ENCODE peak calls at places on chromosomes 13 and 19, in nine cellular contexts. S, X, E, J, F, Q, K, N and P are unnamed samples.

GRCh38 chr13:95533545-95534135 is 18.9 kb upstream of the CLDN10 start:
- DNase-seq in S (peak), X (peak), E (no peak), J (no peak), F (no peak), Q (no peak), K (no peak), N (no peak), P (no peak)

GRCh38 chr19:56105090-56105701 is 15.9 kb downstream of the ZNF787 start:
- DNase-seq in S (peak), X (peak), E (peak), J (peak), F (no peak), Q (peak), K (no peak), N (peak), P (peak)

GRCh38 chr19:6476155-6476895 is 5.3 kb downstream of the DENND1C start:
- DNase-seq in S (peak), X (peak), E (peak), J (peak), F (peak), Q (no peak), K (no peak), N (peak), P (peak)

GRCh38 chr19:47507031-47507430 is 7.8 kb downstream of the NAPA start:
- DNase-seq in S (no peak), X (no peak), E (no peak), J (no peak), F (no peak), Q (no peak), K (no peak), N (no peak), P (no peak)

GRCh38 chr13:33072282-33072681 is 56.1 kb downstream of the KL start:
- DNase-seq in S (no peak), X (no peak), E (no peak), J (peak), F (no peak), Q (no peak), K (no peak), N (peak), P (no peak)

GRCh38 chr19:28027116-28027515 is 1185.8 kb downstream of the UQCRFS1 start:
- DNase-seq in S (no peak), X (no peak), E (peak), J (peak), F (no peak), Q (no peak), K (no peak), N (no peak), P (no peak)

GRCh38 chr13:50801087-50801931 is 42.2 kb downstream of the DLEU7 start:
- DNase-seq in S (peak), X (peak), E (peak), J (peak), F (peak), Q (no peak), K (peak), N (peak), P (peak)

GRCh38 chr19:18282021-18282787 is 782 bp upstream of the JUND start:
- DNase-seq in S (no peak), X (peak), E (no peak), J (no peak), F (peak), Q (no peak), K (no peak), N (no peak), P (peak)

GRCh38 chr19:1357695-1358094 is 26.0 kb upstream of the NDUFS7 start:
- DNase-seq in S (peak), X (no peak), E (no peak), J (no peak), F (no peak), Q (no peak), K (no peak), N (no peak), P (no peak)

GRCh38 chr13:110499621-110500281 is 61.8 kb downstream of the RAB20 start:
- DNase-seq in S (no peak), X (no peak), E (peak), J (peak), F (no peak), Q (no peak), K (peak), N (no peak), P (no peak)

GRCh38 chr19:38401148-38401547 is 1.7 kb upstream of the FAM98C start:
- DNase-seq in S (no peak), X (no peak), E (peak), J (peak), F (no peak), Q (no peak), K (no peak), N (peak), P (no peak)

GRCh38 chr13:104984296-104984818 is 1551.1 kb downstream of the EFNB2 start:
- DNase-seq in S (no peak), X (no peak), E (peak), J (no peak), F (peak), Q (peak), K (no peak), N (peak), P (peak)

GRCh38 chr13:32060319-32060924 is 28.8 kb downstream of the FRY start:
- DNase-seq in S (peak), X (no peak), E (no peak), J (no peak), F (peak), Q (no peak), K (no peak), N (peak), P (no peak)

GRCh38 chr19:14554382-14554812 is 17.5 kb downstream of the NDUFB7 start:
- DNase-seq in S (no peak), X (peak), E (no peak), J (no peak), F (no peak), Q (no peak), K (no peak), N (no peak), P (no peak)

GRCh38 chr13:66513728-66514127 is 716.4 kb downstream of the PCDH9 start:
- DNase-seq in S (no peak), X (no peak), E (peak), J (no peak), F (no peak), Q (no peak), K (no peak), N (peak), P (no peak)

GRCh38 chr13:99129050-99129449 is 71.6 kb upstream of the UBAC2 start:
- DNase-seq in S (no peak), X (no peak), E (no peak), J (no peak), F (no peak), Q (no peak), K (no peak), N (no peak), P (no peak)

GRCh38 chr19:46339491-46339890 is 7.4 kb upstream of the PPP5C start:
- DNase-seq in S (no peak), X (no peak), E (no peak), J (no peak), F (no peak), Q (no peak), K (no peak), N (no peak), P (no peak)

GRCh38 chr19:43380771-43381386 is 27.4 kb downstream of the CD177 start:
- DNase-seq in S (no peak), X (no peak), E (no peak), J (no peak), F (no peak), Q (no peak), K (no peak), N (no peak), P (no peak)

GRCh38 chr13:22062478-22063205 is 391.8 kb downstream of the FGF9 start:
- DNase-seq in S (no peak), X (no peak), E (no peak), J (no peak), F (no peak), Q (no peak), K (no peak), N (no peak), P (peak)

GRCh38 chr19:2782357-2782935 is 627 bp downstream of the SGTA start:
- DNase-seq in S (no peak), X (no peak), E (no peak), J (no peak), F (peak), Q (no peak), K (no peak), N (peak), P (peak)

GRCh38 chr19:54462713-54463530 is 656 bp downstream of the LENG9 start:
- DNase-seq in S (peak), X (peak), E (peak), J (peak), F (peak), Q (peak), K (no peak), N (peak), P (peak)

GRCh38 chr19:27975419-27976005 is 1237.4 kb downstream of the UQCRFS1 start:
- DNase-seq in S (no peak), X (no peak), E (no peak), J (no peak), F (no peak), Q (no peak), K (no peak), N (no peak), P (no peak)

GRCh38 chr19:12380444-12380737 is 14.9 kb upstream of the ZNF442 start:
- DNase-seq in S (no peak), X (no peak), E (no peak), J (no peak), F (no peak), Q (no peak), K (no peak), N (no peak), P (no peak)

GRCh38 chr19:48728882-48729645 is 9.5 kb upstream of the MAMSTR start:
- DNase-seq in S (peak), X (no peak), E (no peak), J (peak), F (no peak), Q (no peak), K (no peak), N (peak), P (no peak)

GRCh38 chr13:26425439-26426358 is 131.8 kb upstream of the WASF3 start:
- DNase-seq in S (no peak), X (peak), E (peak), J (no peak), F (no peak), Q (no peak), K (no peak), N (no peak), P (no peak)

GRCh38 chr19:2328401-2329161 is at the start of the genes LSM7 and SPPL2B:
- DNase-seq in S (peak), X (peak), E (peak), J (peak), F (peak), Q (peak), K (no peak), N (peak), P (peak)

GRCh38 chr13:97274782-97275252 is 52.7 kb downstream of the MBNL2 start:
- DNase-seq in S (no peak), X (no peak), E (peak), J (peak), F (no peak), Q (no peak), K (no peak), N (peak), P (no peak)

GRCh38 chr13:52599037-52599852 is 43.0 kb upstream of the HNRNPA1L2 start:
- DNase-seq in S (no peak), X (no peak), E (peak), J (peak), F (no peak), Q (no peak), K (no peak), N (peak), P (no peak)

GRCh38 chr19:30268601-30269000 is 103.6 kb upstream of the ZNF536 start:
- DNase-seq in S (no peak), X (no peak), E (no peak), J (no peak), F (no peak), Q (no peak), K (no peak), N (no peak), P (no peak)

GRCh38 chr13:48594080-48594815 is 59.5 kb upstream of the CYSLTR2 start:
- DNase-seq in S (peak), X (no peak), E (no peak), J (no peak), F (no peak), Q (no peak), K (no peak), N (no peak), P (no peak)

GRCh38 chr19:54245936-54246335 is 3.3 kb upstream of the LILRA6 start:
- DNase-seq in S (peak), X (no peak), E (no peak), J (no peak), F (no peak), Q (no peak), K (no peak), N (no peak), P (no peak)

GRCh38 chr19:38385057-38385803 is 2.6 kb downstream of the GGN start:
- DNase-seq in S (no peak), X (no peak), E (no peak), J (no peak), F (no peak), Q (no peak), K (no peak), N (no peak), P (no peak)

GRCh38 chr19:37492213-37492612 is 14.5 kb upstream of the ZNF793 start:
- DNase-seq in S (no peak), X (no peak), E (no peak), J (no peak), F (no peak), Q (no peak), K (no peak), N (no peak), P (no peak)

GRCh38 chr19:13056052-13056660 is 46.5 kb downstream of the LYL1 start:
- DNase-seq in S (peak), X (peak), E (peak), J (peak), F (no peak), Q (no peak), K (peak), N (peak), P (no peak)

GRCh38 chr13:61148211-61148610 is 267.4 kb downstream of the PCDH20 start:
- DNase-seq in S (no peak), X (no peak), E (no peak), J (no peak), F (no peak), Q (no peak), K (no peak), N (no peak), P (no peak)
- TF ChIP-seq CTCF in S (no peak), X (no peak), E (no peak), J (no peak), F (no peak), Q (no peak), K (no peak), N (no peak), P (no peak)

GRCh38 chr19:16659832-16660708 is at the start of gene SMIM7:
- DNase-seq in S (peak), X (peak), E (peak), J (peak), F (peak), Q (peak), K (peak), N (peak), P (peak)
- TF ChIP-seq CTCF in S (no peak), X (no peak), E (no peak), J (no peak), F (no peak), Q (peak), K (no peak), N (peak), P (no peak)

GRCh38 chr19:57613941-57614743 is at the start of gene ZNF134:
- DNase-seq in S (peak), X (peak), E (peak), J (peak), F (peak), Q (peak), K (peak), N (peak), P (peak)
- TF ChIP-seq CTCF in S (peak), X (no peak), E (peak), J (peak), F (no peak), Q (peak), K (peak), N (peak), P (no peak)

DNA sequence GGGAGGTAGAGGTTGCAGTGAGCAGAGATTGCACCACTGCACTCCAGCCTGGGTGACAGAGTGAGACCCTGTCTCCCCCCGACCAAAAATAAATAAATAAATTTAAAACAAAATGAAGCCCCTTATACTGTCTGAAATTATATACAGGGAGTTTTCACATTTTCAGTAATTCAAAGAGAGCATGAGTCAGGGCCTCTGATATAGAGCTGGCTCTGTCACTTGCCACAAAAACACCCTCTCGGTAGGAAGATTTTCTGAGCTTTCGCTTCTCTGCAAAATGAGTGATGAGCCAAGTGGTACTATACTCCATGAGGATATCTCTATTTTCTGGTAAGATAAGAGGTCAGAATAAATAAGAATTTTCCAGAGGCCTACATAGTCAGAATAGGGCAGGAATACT is 462.9 kb downstream of the COG6 start:
- DNase-seq in S (no peak), X (no peak), E (no peak), J (no peak), F (no peak), Q (no peak), K (no peak), N (no peak), P (no peak)
- TF ChIP-seq CTCF in S (no peak), X (no peak), E (no peak), J (no peak), F (no peak), Q (no peak), K (no peak), N (no peak), P (no peak)

GRCh38 chr13:30881191-30881651 is 24.9 kb upstream of the MEDAG start:
- DNase-seq in S (no peak), X (no peak), E (peak), J (peak), F (no peak), Q (no peak), K (no peak), N (no peak), P (no peak)

GRCh38 chr13:30882996-30883766 is 22.9 kb upstream of the MEDAG start:
- DNase-seq in S (no peak), X (no peak), E (no peak), J (no peak), F (no peak), Q (no peak), K (no peak), N (no peak), P (no peak)

GRCh38 chr13:30881931-30882899 is 23.9 kb upstream of the MEDAG start:
- DNase-seq in S (no peak), X (no peak), E (no peak), J (no peak), F (no peak), Q (no peak), K (no peak), N (no peak), P (no peak)

GRCh38 chr13:30880151-30880551 is 25.9 kb upstream of the MEDAG start:
- DNase-seq in S (no peak), X (no peak), E (peak), J (peak), F (no peak), Q (no peak), K (no peak), N (no peak), P (no peak)

DNA sequence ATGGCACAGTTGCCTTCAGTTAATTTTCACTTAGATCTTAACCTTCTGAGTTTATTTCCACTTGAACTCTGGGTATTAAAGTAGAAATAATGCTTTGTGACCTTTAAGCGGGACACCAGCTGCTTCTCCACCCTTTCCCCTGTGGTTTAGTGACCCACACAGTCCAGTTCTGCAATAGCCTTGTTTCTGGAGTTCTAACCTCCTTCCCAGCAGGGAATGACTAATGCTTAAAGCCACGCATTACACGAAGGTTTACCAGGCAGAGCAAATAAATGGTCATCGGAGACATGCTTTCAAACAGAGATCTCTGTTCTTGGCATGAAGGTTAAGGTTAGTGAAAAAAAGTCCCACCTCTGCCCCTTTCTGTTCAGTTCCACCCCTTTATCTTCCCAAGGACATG is 25.3 kb upstream of the MEDAG start:
- DNase-seq in S (no peak), X (no peak), E (peak), J (peak), F (no peak), Q (no peak), K (peak), N (peak), P (no peak)
- TF ChIP-seq CTCF in S (no peak), X (no peak), E (no peak), J (peak), F (no peak), Q (no peak), K (no peak), N (no peak), P (no peak)

DNA sequence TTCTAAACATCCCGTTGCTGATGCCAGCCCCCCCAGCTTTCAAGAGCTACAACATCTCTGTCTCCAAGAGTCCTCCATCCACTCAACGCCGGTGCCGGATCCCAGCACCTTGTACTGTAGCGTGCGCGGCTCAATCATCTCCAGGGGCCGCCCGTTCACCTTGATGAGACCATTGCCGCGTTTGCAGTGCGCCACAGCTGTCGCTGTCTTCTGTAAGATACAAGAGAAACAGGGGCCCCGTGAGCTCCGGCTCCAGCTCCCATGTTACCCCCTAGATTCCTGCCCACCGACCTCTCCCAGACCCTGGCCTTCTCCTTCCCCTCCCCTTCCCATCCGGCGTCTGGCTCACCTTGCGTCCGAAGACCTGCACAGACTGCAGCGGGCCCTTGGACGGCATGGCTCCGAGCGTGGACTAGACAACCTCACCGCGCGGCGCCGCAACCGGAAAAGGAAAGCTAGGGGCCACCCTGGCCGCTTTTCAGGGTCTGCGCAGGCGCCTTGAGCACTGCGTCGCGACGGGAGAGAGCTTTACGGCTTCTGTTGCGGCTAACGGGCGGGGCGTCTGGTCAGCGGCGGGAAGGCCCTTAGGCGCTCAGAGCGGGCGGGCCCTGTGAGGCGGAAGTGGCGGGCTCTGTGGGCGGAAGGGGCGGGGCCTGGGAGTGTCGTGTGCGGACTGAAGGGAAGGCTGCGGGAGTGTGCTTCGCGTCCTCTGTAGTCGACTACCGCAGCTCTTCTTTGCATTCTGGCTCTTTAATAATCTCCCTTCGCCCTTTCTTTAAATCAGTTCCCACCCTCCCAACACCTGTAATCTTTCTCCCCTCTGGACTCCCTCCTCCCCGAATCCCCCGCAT is at the start of gene RPS16:
- DNase-seq in S (peak), X (peak), E (peak), J (peak), F (peak), Q (peak), K (peak), N (peak), P (peak)
- TF ChIP-seq CTCF in S (no peak), X (peak), E (no peak), J (no peak), F (no peak), Q (no peak), K (no peak), N (no peak), P (no peak)

DNA sequence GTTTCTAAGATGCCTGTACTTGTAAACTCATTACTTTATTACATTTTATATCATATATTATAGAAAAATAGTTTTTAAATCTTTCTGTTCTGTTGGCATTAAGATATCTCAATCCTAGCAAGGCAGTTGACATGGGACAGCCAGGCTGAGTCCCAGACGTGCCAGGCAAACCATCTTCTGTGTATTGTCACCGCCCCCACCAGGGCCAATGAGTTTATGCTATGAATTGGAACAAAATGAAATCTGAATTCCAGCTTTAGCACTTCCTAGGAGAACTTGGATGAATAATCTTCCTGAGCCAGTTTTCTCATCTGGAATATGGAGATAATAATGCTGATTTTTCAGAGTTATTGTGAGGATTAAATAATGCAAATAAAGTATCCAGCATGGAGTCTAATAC is 79.9 kb upstream of the GSX1 start:
- DNase-seq in S (no peak), X (peak), E (no peak), J (peak), F (peak), Q (no peak), K (no peak), N (peak), P (peak)
- TF ChIP-seq CTCF in S (peak), X (no peak), E (peak), J (peak), F (no peak), Q (peak), K (peak), N (peak), P (no peak)